ENCODE peak calls at places on chromosomes 12 and 14, in nine cellular contexts. E, J, N, A, Z, L, G, H and T are unnamed samples.

GRCh38 chr12:47995976-47996375 is 8.3 kb downstream of the COL2A1 start:
- DNase-seq in G (no peak), A (no peak), L (no peak), J (no peak), H (no peak), Z (peak), N (peak), E (no peak), T (no peak)

GRCh38 chr12:27330846-27331245 is 1.8 kb upstream of the BMAL2 start:
- DNase-seq in L (peak), J (no peak), Z (no peak), H (no peak), G (peak), E (no peak), N (no peak), A (no peak), T (no peak)

GRCh38 chr12:84270470-84271140 is 642.0 kb downstream of the SLC6A15 start:
- DNase-seq in L (no peak), J (no peak), A (no peak), N (no peak), Z (no peak), H (no peak), E (no peak), G (no peak), T (peak)

GRCh38 chr14:90815817-90816662 is at the start of gene TTC7B:
- DNase-seq in A (peak), G (no peak), Z (no peak), E (peak), L (peak), H (peak), J (peak), N (no peak), T (peak)

GRCh38 chr14:48665077-48665784 is 920.9 kb downstream of the RPS29 start:
- DNase-seq in Z (no peak), N (no peak), J (no peak), A (no peak), H (no peak), E (no peak), G (no peak), L (no peak), T (no peak)

GRCh38 chr12:12684375-12685106 is 11.4 kb downstream of the GPR19 start:
- DNase-seq in L (peak), N (peak), H (peak), A (no peak), J (no peak), G (no peak), Z (no peak), E (no peak), T (peak)

GRCh38 chr14:81412779-81413178 is 12.7 kb upstream of the STON2 start:
- DNase-seq in A (no peak), J (no peak), Z (no peak), L (no peak), E (no peak), H (no peak), N (no peak), G (no peak), T (no peak)

GRCh38 chr14:44609201-44609600 is 102.1 kb upstream of the FSCB start:
- DNase-seq in G (no peak), E (no peak), N (no peak), L (no peak), H (no peak), J (no peak), Z (no peak), A (no peak), T (no peak)

GRCh38 chr14:49367696-49368095 is 218.5 kb downstream of the RPS29 start:
- DNase-seq in J (peak), A (no peak), L (no peak), Z (no peak), N (no peak), E (no peak), H (no peak), G (no peak), T (no peak)

GRCh38 chr14:21525995-21526671 is at the start of gene SALL2:
- DNase-seq in A (peak), N (peak), G (peak), Z (peak), J (peak), E (peak), H (peak), L (peak), T (peak)

GRCh38 chr14:101004954-101005353 is 101.4 kb upstream of the RTL1 start:
- DNase-seq in H (peak), J (peak), N (no peak), G (no peak), E (no peak), L (no peak), Z (peak), A (no peak), T (no peak)

GRCh38 chr14:79855789-79856188 is 355.5 kb downstream of the DIO2 start:
- DNase-seq in G (no peak), H (no peak), Z (no peak), N (no peak), J (no peak), E (no peak), L (no peak), A (no peak), T (no peak)

GRCh38 chr14:93974833-93975232 is 1.5 kb downstream of the ASB2 start:
- DNase-seq in H (no peak), J (no peak), E (peak), L (no peak), A (no peak), G (no peak), Z (no peak), N (no peak), T (no peak)

GRCh38 chr12:13204428-13204827 is 7.9 kb downstream of the EMP1 start:
- DNase-seq in Z (no peak), A (no peak), J (no peak), N (no peak), H (peak), E (no peak), L (no peak), G (no peak), T (peak)

GRCh38 chr12:121534495-121535148 is 46.2 kb downstream of the KDM2B start:
- DNase-seq in Z (no peak), L (peak), A (peak), J (peak), E (no peak), N (no peak), H (no peak), G (no peak), T (no peak)

GRCh38 chr12:124394462-124395128 is 99.7 kb downstream of the RFLNA start:
- DNase-seq in Z (no peak), N (no peak), L (no peak), A (no peak), J (no peak), H (no peak), G (no peak), E (no peak), T (no peak)

GRCh38 chr12:114769634-114770033 is 85.7 kb upstream of the TBX3 start:
- DNase-seq in Z (peak), E (no peak), G (no peak), L (no peak), A (no peak), N (no peak), H (no peak), J (no peak), T (peak)

GRCh38 chr12:94650143-94651056 is at the start of gene TMCC3:
- DNase-seq in H (peak), A (peak), E (peak), G (no peak), J (peak), N (peak), L (peak), Z (no peak), T (peak)

GRCh38 chr14:37697489-37698121 is 102.2 kb downstream of the TTC6 start:
- DNase-seq in A (no peak), L (no peak), H (peak), Z (no peak), E (no peak), G (no peak), J (no peak), N (no peak), T (no peak)

GRCh38 chr14:85358136-85358785 is 171.7 kb upstream of the FLRT2 start:
- DNase-seq in E (no peak), G (no peak), Z (no peak), A (no peak), L (no peak), N (no peak), J (no peak), H (no peak), T (no peak)